ENCODE peak calls at places on chromosomes 3 and 15, in seven cellular contexts. Q is fibroblast of villous mesenchyme; T is body of pancreas; A is GM04504; L is CD4-positive, CD25-positive, alpha-beta regulatory T cell; R is SJSA1; O is NCI-H1105 treated with DMSO at 0.1 percent for 48 hours. W is an unnamed sample.
A peak's percentile ranks its signal among the peaks of the same experiment; 100 is the strongest.

GRCh38 chr3:116112686-116113085 is 332.6 kb downstream of the LSAMP start:
- DNase-seq in Q (peak; percentile 13), T (no peak), A (peak; percentile 26), L (no peak), R (no peak), O (no peak), W (no peak)

GRCh38 chr15:78257681-78258080 is 6.7 kb upstream of the DNAJA4 start:
- DNase-seq in Q (no peak), T (no peak), A (no peak), L (no peak), R (no peak), O (no peak), W (no peak)

GRCh38 chr3:114498779-114499370 is 205.0 kb downstream of the TIGIT start:
- DNase-seq in Q (peak; percentile 74), T (no peak), A (no peak), L (no peak), R (peak; percentile 67), O (no peak), W (no peak)

GRCh38 chr3:160567774-160568173 is 2.4 kb upstream of the KPNA4 start:
- DNase-seq in Q (no peak), T (no peak), A (no peak), L (no peak), R (no peak), O (no peak), W (no peak)

GRCh38 chr15:64697911-64698369 is 77.4 kb downstream of the RBPMS2 start:
- DNase-seq in Q (no peak), T (no peak), A (no peak), L (no peak), R (no peak), O (no peak), W (no peak)

GRCh38 chr15:70100495-70101331 is 3.0 kb upstream of the TLE3 start:
- DNase-seq in Q (peak; percentile 87), T (peak; percentile 47), A (no peak), L (peak; percentile 83), R (peak; percentile 69), O (peak; percentile 91), W (peak; percentile 66)

GRCh38 chr3:135215516-135215915 is 420.5 kb downstream of the EPHB1 start:
- DNase-seq in Q (no peak), T (no peak), A (peak; percentile 40), L (no peak), R (no peak), O (no peak), W (no peak)

GRCh38 chr15:47824185-47824584 is 106.9 kb downstream of the SEMA6D start:
- DNase-seq in Q (no peak), T (no peak), A (no peak), L (no peak), R (no peak), O (peak; percentile 30), W (no peak)

GRCh38 chr15:81273855-81274254 is 50.1 kb downstream of the STARD5 start:
- DNase-seq in Q (no peak), T (no peak), A (no peak), L (no peak), R (no peak), O (no peak), W (no peak)

GRCh38 chr3:38153986-38154608 is 11.2 kb upstream of the OXSR1 start:
- DNase-seq in Q (peak; percentile 89), T (no peak), A (no peak), L (no peak), R (no peak), O (no peak), W (no peak)

GRCh38 chr3:122903171-122903570 is 108.3 kb downstream of the SLC49A4 start:
- DNase-seq in Q (no peak), T (no peak), A (no peak), L (no peak), R (no peak), O (no peak), W (no peak)

GRCh38 chr15:35186346-35186745 is 101.3 kb upstream of the NANOGP8 start:
- DNase-seq in Q (no peak), T (no peak), A (no peak), L (no peak), R (no peak), O (no peak), W (no peak)

GRCh38 chr15:32981536-32981935 is 213.0 kb downstream of the FMN1 start:
- DNase-seq in Q (no peak), T (no peak), A (no peak), L (no peak), R (no peak), O (no peak), W (no peak)

GRCh38 chr3:143443851-143444331 is 324.3 kb downstream of the CHST2 start:
- DNase-seq in Q (peak; percentile 94), T (peak; percentile 40), A (peak; percentile 81), L (peak; percentile 62), R (peak; percentile 78), O (no peak), W (peak; percentile 70)

GRCh38 chr3:115825046-115825445 is 201.7 kb downstream of the GAP43 start:
- DNase-seq in Q (no peak), T (no peak), A (no peak), L (no peak), R (no peak), O (no peak), W (no peak)

GRCh38 chr15:90192961-90193786 is 8.0 kb upstream of the SEMA4B start:
- DNase-seq in Q (no peak), T (peak; percentile 16), A (no peak), L (no peak), R (no peak), O (no peak), W (no peak)

GRCh38 chr3:49296781-49297420 is 19.9 kb upstream of the C3orf62 start:
- DNase-seq in Q (peak; percentile 32), T (peak; percentile 21), A (no peak), L (no peak), R (no peak), O (no peak), W (no peak)

GRCh38 chr15:101433396-101433795 is 56.1 kb downstream of the PCSK6 start:
- DNase-seq in Q (no peak), T (no peak), A (no peak), L (no peak), R (no peak), O (no peak), W (no peak)

GRCh38 chr3:43766672-43767465 is 76.1 kb downstream of the ABHD5 start:
- DNase-seq in Q (no peak), T (no peak), A (no peak), L (no peak), R (peak; percentile 10), O (no peak), W (no peak)

GRCh38 chr3:126266291-126266840 is 86.0 kb upstream of the ALDH1L1 start:
- DNase-seq in Q (peak; percentile 44), T (peak; percentile 88), A (no peak), L (no peak), R (no peak), O (no peak), W (no peak)

GRCh38 chr3:127794972-127795371 is 27.3 kb downstream of the MGLL start:
- DNase-seq in Q (no peak), T (no peak), A (no peak), L (no peak), R (no peak), O (no peak), W (no peak)

GRCh38 chr15:100891316-100892012 is 11.8 kb downstream of the ALDH1A3 start:
- DNase-seq in Q (no peak), T (no peak), A (no peak), L (no peak), R (no peak), O (no peak), W (no peak)

GRCh38 chr15:65920825-65921309 is 51.6 kb downstream of the RAB11A start:
- DNase-seq in Q (no peak), T (no peak), A (no peak), L (no peak), R (no peak), O (no peak), W (no peak)

GRCh38 chr3:133983126-133983525 is 46.6 kb downstream of the SLCO2A1 start:
- DNase-seq in Q (no peak), T (no peak), A (no peak), L (no peak), R (no peak), O (no peak), W (no peak)

GRCh38 chr3:12579919-12580318 is 23.0 kb downstream of the MKRN2 start:
- DNase-seq in Q (peak; percentile 55), T (peak; percentile 39), A (no peak), L (no peak), R (no peak), O (no peak), W (no peak)

GRCh38 chr3:5531741-5532140 is 344.2 kb downstream of the EDEM1 start:
- DNase-seq in Q (no peak), T (no peak), A (no peak), L (no peak), R (no peak), O (no peak), W (no peak)

GRCh38 chr3:113895964-113896363 is 51.8 kb upstream of the ZDHHC23 start:
- DNase-seq in Q (no peak), T (no peak), A (no peak), L (no peak), R (no peak), O (no peak), W (no peak)

GRCh38 chr3:28576590-28577220 is 228.1 kb upstream of the AZI2 start:
- DNase-seq in Q (no peak), T (no peak), A (no peak), L (no peak), R (no peak), O (peak; percentile 53), W (no peak)

GRCh38 chr3:43207628-43208085 is 78.7 kb upstream of the SNRK start:
- DNase-seq in Q (peak; percentile 87), T (no peak), A (no peak), L (no peak), R (no peak), O (no peak), W (no peak)

GRCh38 chr3:138862924-138863775 is 28.4 kb upstream of the PIK3CB start:
- DNase-seq in Q (peak; percentile 46), T (peak; percentile 87), A (no peak), L (no peak), R (peak; percentile 16), O (no peak), W (peak; percentile 82)

GRCh38 chr3:194245474-194245873 is 105.7 kb downstream of the CPN2 start:
- DNase-seq in Q (no peak), T (no peak), A (no peak), L (no peak), R (no peak), O (no peak), W (no peak)

GRCh38 chr3:32951410-32951811 is at the start of gene CCR4:
- DNase-seq in Q (no peak), T (no peak), A (no peak), L (peak; percentile 89), R (no peak), O (no peak), W (no peak)

GRCh38 chr3:37922721-37923575 is 61.3 kb downstream of the CTDSPL start:
- DNase-seq in Q (peak; percentile 39), T (peak; percentile 76), A (no peak), L (no peak), R (no peak), O (no peak), W (no peak)

GRCh38 chr15:100159436-100159835 is 182.3 kb downstream of the ADAMTS17 start:
- DNase-seq in Q (no peak), T (no peak), A (no peak), L (no peak), R (no peak), O (no peak), W (no peak)

GRCh38 chr3:5198986-5199731 is 11.7 kb downstream of the EDEM1 start:
- DNase-seq in Q (peak; percentile 19), T (no peak), A (no peak), L (peak; percentile 33), R (no peak), O (no peak), W (no peak)

W was measured in colonic mucosa.